ENCODE peak calls at places on chromosomes 11 and 22, in ten cellular contexts. I is PC-3; W is T-helper 1 cell; G is suprapubic skin; N is T follicular helper cell; M is amniotic stem cell; V is stimulated activated CD4-positive, alpha-beta T cell treated with anti-CD3 and anti-CD28 coated beads, TNF-alpha, amount 100 ng/mL, for 24 hours; Z is Daoy; U is brain microvascular endothelial cell; Q is naive thymus-derived CD4-positive, alpha-beta T cell. D is an unnamed sample.

GRCh38 chr22:26751217-26751616 is 93.8 kb downstream of the MIAT start:
- DNase-seq in W (no peak), M (no peak), I (no peak), V (no peak), U (no peak), G (no peak), Q (no peak), Z (no peak), N (no peak), D (no peak)

GRCh38 chr22:38214248-38215056 is 12.7 kb downstream of the MAFF start:
- DNase-seq in I (no peak), Z (peak), N (peak), M (no peak), Q (peak), U (no peak), W (peak), G (no peak), V (peak), D (peak)

GRCh38 chr11:115222218-115222862 is 281.9 kb downstream of the CADM1 start:
- DNase-seq in W (peak), U (peak), G (no peak), Q (no peak), V (peak), Z (peak), M (no peak), I (peak), N (no peak), D (no peak)

GRCh38 chr11:72525466-72525865 is 91.1 kb upstream of the CLPB start:
- DNase-seq in W (no peak), V (no peak), Z (no peak), N (no peak), G (no peak), Q (no peak), U (no peak), I (no peak), M (no peak), D (no peak)

GRCh38 chr11:107849791-107850190 is 8.8 kb downstream of the SLC35F2 start:
- DNase-seq in N (no peak), M (no peak), Q (no peak), I (peak), Z (no peak), U (no peak), W (no peak), G (no peak), V (no peak), D (no peak)

GRCh38 chr22:23163665-23164064 is 16.6 kb upstream of the BCR start:
- DNase-seq in N (no peak), M (no peak), W (no peak), Z (no peak), G (no peak), Q (no peak), U (no peak), I (no peak), V (no peak), D (no peak)

GRCh38 chr22:23564276-23564675 is 15.8 kb downstream of the IGLL1 start:
- DNase-seq in M (no peak), Z (no peak), G (no peak), Q (no peak), W (no peak), U (no peak), I (no peak), V (no peak), N (no peak), D (no peak)

GRCh38 chr11:7154881-7155344 is 66.1 kb downstream of the RBMXL2 start:
- DNase-seq in N (no peak), V (no peak), G (no peak), I (no peak), U (no peak), Q (no peak), W (peak), M (no peak), Z (peak), D (no peak)

GRCh38 chr11:64118871-64119495 is 46.9 kb downstream of the MACROD1 start:
- DNase-seq in Q (no peak), V (no peak), I (no peak), N (no peak), U (no peak), W (no peak), Z (no peak), G (no peak), M (no peak), D (no peak)

GRCh38 chr22:30891781-30892180 is 76.8 kb downstream of the MORC2 start:
- DNase-seq in V (no peak), I (no peak), Z (no peak), M (no peak), W (no peak), G (no peak), Q (no peak), N (no peak), U (no peak), D (no peak)

GRCh38 chr11:111585371-111585770 is 16.9 kb upstream of the SIK2 start:
- DNase-seq in Q (no peak), U (peak), G (no peak), N (no peak), W (no peak), Z (peak), V (no peak), M (no peak), I (peak), D (no peak)

GRCh38 chr22:38080847-38081635 is 2.9 kb downstream of the SLC16A8 start:
- DNase-seq in V (peak), G (no peak), N (no peak), Z (peak), M (no peak), Q (no peak), I (peak), U (no peak), W (no peak), D (no peak)

D was measured in central memory CD4-positive, alpha-beta T cell.